ENCODE peak calls at places on chromosomes 16 and 17, in nine cellular contexts. E, O, L, G, T, Y, P, I and R are unnamed samples.

GRCh38 chr17:72126575-72127486 is 6.0 kb downstream of the SOX9 start:
- DNase-seq in E (no peak), O (peak), L (no peak), G (no peak), T (peak), Y (no peak), P (no peak), I (no peak), R (peak)

GRCh38 chr16:75097941-75098897 is 18.4 kb downstream of the LDHD start:
- DNase-seq in E (peak), O (no peak), L (no peak), G (no peak), T (peak), Y (no peak), P (no peak), I (no peak), R (no peak)

GRCh38 chr16:56317998-56318912 is 107.1 kb downstream of the AMFR start:
- DNase-seq in E (peak), O (peak), L (peak), G (peak), T (peak), Y (peak), P (peak), I (peak), R (peak)

GRCh38 chr17:75753514-75754377 is 11.2 kb downstream of the GALK1 start:
- DNase-seq in E (peak), O (peak), L (peak), G (peak), T (peak), Y (no peak), P (peak), I (peak), R (peak)

GRCh38 chr16:89913408-89914387 is 5.0 kb upstream of the MC1R start:
- DNase-seq in E (no peak), O (no peak), L (no peak), G (no peak), T (no peak), Y (no peak), P (no peak), I (no peak), R (no peak)

GRCh38 chr16:78200623-78201096 is 101.2 kb downstream of the WWOX start:
- DNase-seq in E (no peak), O (no peak), L (no peak), G (no peak), T (no peak), Y (no peak), P (no peak), I (no peak), R (no peak)

GRCh38 chr16:26019406-26019805 is 327.6 kb downstream of the HS3ST4 start:
- DNase-seq in E (no peak), O (no peak), L (no peak), G (no peak), T (no peak), Y (no peak), P (no peak), I (no peak), R (no peak)

GRCh38 chr17:58046230-58047094 is 36.8 kb upstream of the DYNLL2 start:
- DNase-seq in E (no peak), O (no peak), L (peak), G (peak), T (no peak), Y (no peak), P (no peak), I (no peak), R (no peak)

GRCh38 chr16:70805787-70806186 is 4.8 kb upstream of the VAC14 start:
- DNase-seq in E (no peak), O (peak), L (no peak), G (no peak), T (no peak), Y (no peak), P (no peak), I (no peak), R (no peak)

GRCh38 chr17:11986939-11987329 is 10.3 kb downstream of the ZNF18 start:
- DNase-seq in E (no peak), O (peak), L (no peak), G (peak), T (no peak), Y (peak), P (no peak), I (peak), R (no peak)

GRCh38 chr17:57523926-57524634 is 221.0 kb downstream of the CCDC182 start:
- DNase-seq in E (peak), O (peak), L (peak), G (no peak), T (peak), Y (no peak), P (no peak), I (no peak), R (peak)

GRCh38 chr16:4415538-4416199 is 727 bp downstream of the CORO7 start:
- DNase-seq in E (peak), O (no peak), L (peak), G (peak), T (peak), Y (no peak), P (peak), I (peak), R (peak)

GRCh38 chr17:19303367-19303776 is 59.2 kb downstream of the B9D1 start:
- DNase-seq in E (no peak), O (no peak), L (no peak), G (no peak), T (no peak), Y (no peak), P (no peak), I (peak), R (no peak)

GRCh38 chr17:43917348-43918025 is 10.2 kb upstream of the MPP2 start:
- DNase-seq in E (no peak), O (peak), L (peak), G (peak), T (peak), Y (no peak), P (no peak), I (no peak), R (peak)

GRCh38 chr17:48878920-48879898 is 13.4 kb upstream of the ATP5MC1 start:
- DNase-seq in E (peak), O (peak), L (peak), G (peak), T (peak), Y (peak), P (peak), I (peak), R (peak)

GRCh38 chr17:56521439-56522141 is 71.9 kb upstream of the NOG start:
- DNase-seq in E (no peak), O (no peak), L (no peak), G (peak), T (no peak), Y (no peak), P (no peak), I (no peak), R (no peak)
- TF ChIP-seq CTCF in E (no peak), O (no peak), L (no peak), G (no peak), T (no peak), Y (no peak), P (no peak), I (no peak), R (no peak)

GRCh38 chr17:32445976-32446375 is 1.7 kb downstream of the PSMD11 start:
- DNase-seq in E (no peak), O (peak), L (no peak), G (no peak), T (no peak), Y (no peak), P (no peak), I (peak), R (no peak)
- H3K4me3 ChIP-seq in E (no peak), O (peak), L (peak), G (peak), T (peak), Y (peak), P (peak), I (peak), R (peak)

GRCh38 chr16:7206469-7206868 is 126.2 kb upstream of the RBFOX1 start:
- DNase-seq in E (no peak), O (no peak), L (no peak), G (peak), T (no peak), Y (no peak), P (no peak), I (no peak), R (no peak)
- TF ChIP-seq CTCF in E (no peak), O (no peak), L (no peak), G (no peak), T (no peak), Y (no peak), P (no peak), I (no peak), R (no peak)

GRCh38 chr16:84715854-84716253 is 16.1 kb downstream of the USP10 start:
- DNase-seq in E (no peak), O (no peak), L (no peak), G (no peak), T (no peak), Y (no peak), P (no peak), I (no peak), R (no peak)

GRCh38 chr16:84720180-84720579 is 20.4 kb downstream of the USP10 start:
- DNase-seq in E (no peak), O (peak), L (no peak), G (no peak), T (no peak), Y (peak), P (no peak), I (no peak), R (no peak)

GRCh38 chr16:84714028-84714427 is 14.2 kb downstream of the USP10 start:
- DNase-seq in E (no peak), O (no peak), L (no peak), G (no peak), T (no peak), Y (no peak), P (no peak), I (no peak), R (no peak)

GRCh38 chr16:84716740-84717139 is 16.9 kb downstream of the USP10 start:
- DNase-seq in E (no peak), O (no peak), L (no peak), G (no peak), T (no peak), Y (no peak), P (no peak), I (no peak), R (no peak)

DNA sequence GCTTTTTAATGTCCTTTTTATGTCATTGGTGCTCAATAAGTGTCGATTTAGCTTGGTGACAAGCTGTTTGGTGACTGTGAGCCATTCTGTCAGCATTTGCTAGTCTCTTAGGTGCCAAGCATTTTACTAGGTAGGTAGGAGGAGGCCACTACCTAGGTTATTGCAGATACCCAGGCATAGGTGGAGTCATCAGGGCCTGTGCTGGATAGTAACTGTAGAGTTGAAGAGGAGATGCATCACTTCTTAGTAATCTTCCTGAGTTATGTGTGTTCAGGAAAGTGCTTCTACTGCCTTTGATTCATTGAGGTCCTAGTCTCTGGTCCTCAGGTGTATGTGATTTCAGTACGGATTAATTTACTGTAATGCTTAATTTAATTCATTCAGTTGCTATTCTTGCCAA is 17.7 kb downstream of the USP10 start:
- DNase-seq in E (no peak), O (no peak), L (no peak), G (no peak), T (no peak), Y (no peak), P (no peak), I (no peak), R (no peak)
- H3K4me3 ChIP-seq in E (no peak), O (no peak), L (no peak), G (no peak), T (no peak), Y (no peak), P (no peak), I (no peak), R (no peak)